ENCODE peak calls at places on chromosomes 12 and 14, in four cellular contexts. N is foreskin keratinocyte, A is astrocyte of the spinal cord, F is HTR-8/SVneo. G is an unnamed sample.
A peak's percentile ranks its signal among the peaks of the same experiment; 100 is the strongest.

GRCh38 chr12:5135126-5135525 is 91.4 kb downstream of the KCNA5 start:
- DNase-seq in N (no peak), F (no peak), A (no peak), G (no peak)

GRCh38 chr12:108374596-108375320 is 35.6 kb upstream of the CMKLR1 start:
- DNase-seq in N (no peak), F (no peak), A (no peak), G (no peak)

GRCh38 chr14:54637829-54638446 is 71.0 kb downstream of the SAMD4A start:
- DNase-seq in F (peak; percentile 95), N (peak; percentile 84), A (peak; percentile 51), G (no peak)

GRCh38 chr12:7289743-7290142 is 14.1 kb upstream of the ACSM4 start:
- DNase-seq in F (no peak), A (peak; percentile 7), N (no peak), G (no peak)

GRCh38 chr12:981176-981828 is 9.7 kb upstream of the ERC1 start:
- DNase-seq in A (peak; percentile 44), N (peak; percentile 40), F (no peak), G (no peak)

GRCh38 chr14:51716610-51717009 is 64.9 kb downstream of the FRMD6 start:
- DNase-seq in F (peak; percentile 10), A (no peak), N (peak; percentile 18), G (no peak)

GRCh38 chr12:48986720-48987291 is 8.7 kb downstream of the WNT1 start:
- DNase-seq in F (no peak), A (no peak), N (no peak), G (no peak)

GRCh38 chr12:81976661-81977060 is 217.5 kb upstream of the PPFIA2 start:
- DNase-seq in N (no peak), A (no peak), F (no peak), G (no peak)

GRCh38 chr12:59780605-59781135 is 184.8 kb downstream of the SLC16A7 start:
- DNase-seq in A (peak; percentile 32), N (peak; percentile 3), F (no peak), G (no peak)

GRCh38 chr12:18752280-18752920 is 14.5 kb downstream of the CAPZA3 start:
- DNase-seq in A (peak; percentile 64), F (no peak), N (peak; percentile 12), G (peak; percentile 13)

GRCh38 chr12:105301696-105302095 is 28.8 kb upstream of the C12orf75 start:
- DNase-seq in F (no peak), N (no peak), A (no peak), G (no peak)

G was measured in BJ.